ENCODE peak calls at places on chromosome 6, in nine cellular contexts. D, U, V, X, J, I, H, K and E are unnamed samples.

GRCh38 chr6:104281370-104281769 is 578.3 kb downstream of the HACE1 start:
- DNase-seq in D (no peak), U (no peak), V (no peak), X (no peak), J (no peak), I (no peak), H (no peak), K (peak; percentile 7), E (no peak)

GRCh38 chr6:170210651-170211403 is 80.1 kb downstream of the DLL1 start:
- DNase-seq in D (no peak), U (no peak), V (no peak), X (peak; percentile 34), J (no peak), I (no peak), H (no peak), K (no peak), E (no peak)

GRCh38 chr6:99393366-99393697 is 663 bp downstream of the COQ3 start:
- DNase-seq in D (no peak), U (no peak), V (no peak), X (no peak), J (no peak), I (no peak), H (no peak), K (no peak), E (no peak)

GRCh38 chr6:50135968-50136367 is 86.2 kb upstream of the DEFB112 start:
- DNase-seq in D (no peak), U (no peak), V (no peak), X (no peak), J (no peak), I (no peak), H (no peak), K (no peak), E (no peak)

GRCh38 chr6:67839818-67840217 is 795.3 kb upstream of the ADGRB3 start:
- DNase-seq in D (no peak), U (no peak), V (no peak), X (no peak), J (no peak), I (no peak), H (no peak), K (no peak), E (no peak)

GRCh38 chr6:34547921-34548644 is 8.0 kb downstream of the SPDEF start:
- DNase-seq in D (no peak), U (no peak), V (no peak), X (no peak), J (no peak), I (no peak), H (no peak), K (no peak), E (no peak)

GRCh38 chr6:142359271-142359960 is 57.6 kb downstream of the ADGRG6 start:
- DNase-seq in D (no peak), U (no peak), V (no peak), X (no peak), J (no peak), I (no peak), H (no peak), K (no peak), E (no peak)

GRCh38 chr6:170202416-170203135 is 88.3 kb downstream of the DLL1 start:
- DNase-seq in D (no peak), U (no peak), V (no peak), X (peak; percentile 34), J (no peak), I (no peak), H (no peak), K (no peak), E (peak; percentile 31)

GRCh38 chr6:31952140-31952805 is 6.4 kb downstream of the CFB start:
- DNase-seq in D (peak; percentile 32), U (no peak), V (peak; percentile 82), X (no peak), J (peak; percentile 30), I (peak; percentile 46), H (peak; percentile 62), K (peak; percentile 80), E (no peak)

GRCh38 chr6:9620263-9620662 is 794.6 kb downstream of the TFAP2A start:
- DNase-seq in D (peak; percentile 37), U (no peak), V (no peak), X (no peak), J (no peak), I (no peak), H (no peak), K (no peak), E (no peak)

GRCh38 chr6:19472850-19473249 is 364.3 kb upstream of the ID4 start:
- DNase-seq in D (peak; percentile 15), U (no peak), V (no peak), X (no peak), J (no peak), I (no peak), H (no peak), K (peak; percentile 15), E (no peak)

GRCh38 chr6:139636391-139636790 is 261.9 kb upstream of the CITED2 start:
- DNase-seq in D (no peak), U (no peak), V (no peak), X (no peak), J (no peak), I (no peak), H (no peak), K (no peak), E (no peak)

GRCh38 chr6:130967502-130968469 is 95.3 kb downstream of the EPB41L2 start:
- DNase-seq in D (no peak), U (no peak), V (no peak), X (no peak), J (no peak), I (peak; percentile 49), H (no peak), K (no peak), E (no peak)

GRCh38 chr6:168318579-168319278 is 848 bp downstream of the DACT2 start:
- DNase-seq in D (no peak), U (no peak), V (no peak), X (no peak), J (no peak), I (no peak), H (no peak), K (no peak), E (no peak)

GRCh38 chr6:170024940-170025339 is 265.9 kb downstream of the DLL1 start:
- DNase-seq in D (no peak), U (no peak), V (peak; percentile 80), X (no peak), J (peak; percentile 4), I (no peak), H (peak; percentile 39), K (no peak), E (no peak)

GRCh38 chr6:73452107-73452461 is at the start of gene CGAS:
- DNase-seq in D (peak; percentile 31), U (peak; percentile 92), V (peak; percentile 37), X (peak; percentile 85), J (no peak), I (no peak), H (peak; percentile 62), K (peak; percentile 83), E (no peak)

GRCh38 chr6:37265031-37265430 is 7.1 kb upstream of the TMEM217 start:
- DNase-seq in D (no peak), U (no peak), V (no peak), X (no peak), J (no peak), I (no peak), H (no peak), K (no peak), E (no peak)

DNA sequence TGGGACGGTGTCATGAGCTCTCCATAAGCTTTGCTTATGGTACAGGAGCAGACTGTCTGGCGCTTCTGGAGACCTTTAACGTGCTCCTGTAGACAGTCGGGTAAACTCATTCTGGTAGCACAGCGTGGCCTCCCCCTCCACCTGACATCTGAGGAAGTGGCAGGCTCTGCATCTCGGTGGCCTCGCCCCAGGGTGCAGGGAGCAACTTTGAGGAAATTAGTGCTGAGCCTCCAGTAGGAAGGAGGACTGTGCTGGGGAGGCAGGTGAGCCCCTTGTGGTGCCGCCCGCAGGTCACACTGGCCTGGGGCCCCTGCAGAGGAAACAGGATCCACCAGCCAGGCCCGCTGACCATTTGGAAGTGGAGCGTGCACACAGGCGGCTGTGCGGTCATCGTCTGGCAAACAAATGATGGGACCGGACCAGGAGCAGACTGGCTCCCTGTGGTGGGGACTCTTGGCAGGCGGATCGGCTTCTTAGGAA is 57.9 kb downstream of the SYNJ2 start:
- DNase-seq in D (no peak), U (no peak), V (no peak), X (no peak), J (no peak), I (peak; percentile 91), H (peak; percentile 34), K (peak; percentile 44), E (no peak)
- TF ChIP-seq CTCF in D (no peak), U (no peak), V (no peak), X (no peak), J (no peak), I (no peak), H (no peak), K (no peak), E (no peak)

GRCh38 chr6:13427838-13428527 is 59.4 kb downstream of the GFOD1 start:
- DNase-seq in D (no peak), U (peak; percentile 44), V (no peak), X (no peak), J (no peak), I (no peak), H (no peak), K (no peak), E (no peak)
- TF ChIP-seq CTCF in D (no peak), U (no peak), V (peak; percentile 9), X (no peak), J (peak; percentile 10), I (peak; percentile 54), H (no peak), K (no peak), E (no peak)

GRCh38 chr6:158506577-158506976 is 53.3 kb upstream of the TMEM181 start:
- DNase-seq in D (no peak), U (no peak), V (no peak), X (peak; percentile 9), J (no peak), I (no peak), H (no peak), K (peak; percentile 30), E (no peak)
- TF ChIP-seq CTCF in D (peak; percentile 14), U (no peak), V (peak; percentile 19), X (no peak), J (peak; percentile 46), I (peak; percentile 62), H (no peak), K (peak; percentile 52), E (no peak)

GRCh38 chr6:167118839-167119238 is 4.1 kb upstream of the CCR6 start:
- DNase-seq in D (no peak), U (peak; percentile 36), V (no peak), X (no peak), J (no peak), I (no peak), H (no peak), K (no peak), E (no peak)

GRCh38 chr6:167118006-167118405 is 4.9 kb upstream of the CCR6 start:
- DNase-seq in D (no peak), U (no peak), V (no peak), X (no peak), J (no peak), I (no peak), H (no peak), K (no peak), E (no peak)

GRCh38 chr6:167120557-167121030 is 2.3 kb upstream of the CCR6 start:
- DNase-seq in D (no peak), U (no peak), V (no peak), X (no peak), J (no peak), I (no peak), H (no peak), K (no peak), E (no peak)

GRCh38 chr6:167121471-167121870 is 1.4 kb upstream of the CCR6 start:
- DNase-seq in D (no peak), U (no peak), V (no peak), X (no peak), J (no peak), I (no peak), H (no peak), K (no peak), E (no peak)

GRCh38 chr6:167119680-167120556 is 3.0 kb upstream of the CCR6 start:
- DNase-seq in D (no peak), U (no peak), V (no peak), X (no peak), J (no peak), I (no peak), H (no peak), K (peak; percentile 72), E (no peak)
- TF ChIP-seq CTCF in D (no peak), U (no peak), V (no peak), X (no peak), J (no peak), I (no peak), H (no peak), K (peak; percentile 92), E (no peak)